ENCODE peak calls at places on chromosomes 3 and 15, in four cellular contexts. X, Q, D and V are unnamed samples.

GRCh38 chr15:100571592-100572167 is 30.3 kb downstream of the LINS1 start:
- DNase-seq in X (no peak), Q (no peak), D (no peak), V (no peak)

GRCh38 chr15:39304931-39305728 is 275.7 kb upstream of the THBS1 start:
- DNase-seq in D (no peak), X (no peak), Q (no peak), V (no peak)

GRCh38 chr3:16961621-16962205 is 77.0 kb downstream of the PLCL2 start:
- DNase-seq in Q (no peak), D (no peak), X (no peak), V (no peak)

GRCh38 chr3:121651684-121652083 is 9.0 kb downstream of the HCLS1 start:
- DNase-seq in D (no peak), X (no peak), Q (no peak), V (no peak)

GRCh38 chr3:19934098-19934566 is at the start of gene EFHB:
- DNase-seq in D (peak; percentile 62), Q (no peak), X (peak; percentile 47), V (peak; percentile 26)

GRCh38 chr3:169454060-169454317 is 209.5 kb downstream of the MECOM start:
- DNase-seq in D (no peak), Q (no peak), X (no peak), V (no peak)

GRCh38 chr3:138351151-138351550 is 2.8 kb downstream of the MRAS start:
- DNase-seq in D (no peak), X (no peak), Q (no peak), V (no peak)

GRCh38 chr3:152379415-152380042 is 110.8 kb downstream of the MBNL1 start:
- DNase-seq in Q (no peak), D (no peak), X (no peak), V (no peak)

GRCh38 chr3:43755511-43756200 is 64.9 kb downstream of the ABHD5 start:
- DNase-seq in D (no peak), Q (no peak), X (no peak), V (no peak)

GRCh38 chr3:53030864-53031445 is 14.9 kb downstream of the SFMBT1 start:
- DNase-seq in X (no peak), Q (peak; percentile 35), D (no peak), V (no peak)

GRCh38 chr15:66429117-66429516 is 42.4 kb downstream of the MAP2K1 start:
- DNase-seq in D (no peak), Q (no peak), X (no peak), V (no peak)

GRCh38 chr3:118171236-118171852 is 863.3 kb downstream of the IGSF11 start:
- DNase-seq in D (peak; percentile 31), X (no peak), Q (no peak), V (no peak)

GRCh38 chr15:99118801-99119546 is 14.1 kb downstream of the SYNM start:
- DNase-seq in Q (no peak), D (peak; percentile 69), X (no peak), V (peak; percentile 49)

GRCh38 chr3:170425491-170426239 is 7.0 kb downstream of the CLDN11 start:
- DNase-seq in X (no peak), D (no peak), Q (no peak), V (no peak)

GRCh38 chr3:123483146-123483545 is 34.3 kb upstream of the ADCY5 start:
- DNase-seq in X (no peak), D (no peak), Q (no peak), V (no peak)

GRCh38 chr3:138950006-138950644 is 3.1 kb downstream of the FOXL2NB start:
- DNase-seq in X (no peak), D (no peak), Q (no peak), V (no peak)

GRCh38 chr15:32840481-32841245 is 122.9 kb downstream of the GREM1 start:
- DNase-seq in Q (no peak), D (no peak), X (no peak), V (no peak)

GRCh38 chr15:65132841-65133549 is 613 bp downstream of the PDCD7 start:
- DNase-seq in D (peak; percentile 70), X (peak; percentile 75), Q (peak; percentile 2), V (peak; percentile 21)

GRCh38 chr3:151906751-151907150 is 33.3 kb downstream of the SUCNR1 start:
- DNase-seq in D (no peak), X (no peak), Q (no peak), V (no peak)

GRCh38 chr15:49627407-49627877 is 6.6 kb downstream of the DTWD1 start:
- DNase-seq in X (peak; percentile 2), D (no peak), Q (no peak), V (no peak)

GRCh38 chr3:57756528-57757401 is 656 bp downstream of the SLMAP start:
- DNase-seq in Q (peak; percentile 3), D (peak; percentile 73), X (peak; percentile 30), V (peak; percentile 35)

GRCh38 chr3:13856006-13856405 is 23.9 kb downstream of the WNT7A start:
- DNase-seq in Q (no peak), D (no peak), X (no peak), V (no peak)
- H3K27ac ChIP-seq in Q (no peak overlapping the region), D (no peak overlapping the region), X (no peak overlapping the region), V (no peak overlapping the region)

GRCh38 chr3:134357914-134358811 is 16.1 kb downstream of the AMOTL2 start:
- DNase-seq in Q (no peak), D (peak; percentile 57), X (no peak), V (no peak)
- H3K27ac ChIP-seq in Q (no peak overlapping the region), D (peak overlapping the region; percentile 88), X (peak overlapping the region; percentile 100), V (peak overlapping the region; percentile 100)

GRCh38 chr3:14773691-14774128 is 45.1 kb upstream of the FGD5 start:
- DNase-seq in X (no peak), Q (no peak), D (no peak), V (no peak)

GRCh38 chr3:14771593-14772497 is 46.9 kb upstream of the FGD5 start:
- DNase-seq in D (no peak), Q (no peak), X (no peak), V (no peak)

GRCh38 chr3:14774431-14774830 is 44.3 kb upstream of the FGD5 start:
- DNase-seq in X (no peak), D (no peak), Q (no peak), V (no peak)

GRCh38 chr3:14773281-14773680 is 45.5 kb upstream of the FGD5 start:
- DNase-seq in Q (no peak), X (no peak), D (no peak), V (no peak)

GRCh38 chr3:14772533-14773138 is 46.1 kb upstream of the FGD5 start:
- DNase-seq in X (no peak), Q (no peak), D (no peak), V (no peak)
- H3K27ac ChIP-seq in X (no peak overlapping the region), Q (no peak overlapping the region), D (no peak overlapping the region), V (no peak overlapping the region)

GRCh38 chr15:85408270-85408746 is 27.9 kb downstream of the AKAP13 start:
- DNase-seq in D (no peak), Q (no peak), X (no peak), V (no peak)

GRCh38 chr15:85406916-85407315 is 26.5 kb downstream of the AKAP13 start:
- DNase-seq in D (no peak), Q (no peak), X (no peak), V (no peak)

GRCh38 chr15:85404922-85405293 is 24.5 kb downstream of the AKAP13 start:
- DNase-seq in D (no peak), X (no peak), Q (no peak), V (no peak)

GRCh38 chr15:85405467-85405866 is 25.1 kb downstream of the AKAP13 start:
- DNase-seq in Q (no peak), X (no peak), D (no peak), V (no peak)

DNA sequence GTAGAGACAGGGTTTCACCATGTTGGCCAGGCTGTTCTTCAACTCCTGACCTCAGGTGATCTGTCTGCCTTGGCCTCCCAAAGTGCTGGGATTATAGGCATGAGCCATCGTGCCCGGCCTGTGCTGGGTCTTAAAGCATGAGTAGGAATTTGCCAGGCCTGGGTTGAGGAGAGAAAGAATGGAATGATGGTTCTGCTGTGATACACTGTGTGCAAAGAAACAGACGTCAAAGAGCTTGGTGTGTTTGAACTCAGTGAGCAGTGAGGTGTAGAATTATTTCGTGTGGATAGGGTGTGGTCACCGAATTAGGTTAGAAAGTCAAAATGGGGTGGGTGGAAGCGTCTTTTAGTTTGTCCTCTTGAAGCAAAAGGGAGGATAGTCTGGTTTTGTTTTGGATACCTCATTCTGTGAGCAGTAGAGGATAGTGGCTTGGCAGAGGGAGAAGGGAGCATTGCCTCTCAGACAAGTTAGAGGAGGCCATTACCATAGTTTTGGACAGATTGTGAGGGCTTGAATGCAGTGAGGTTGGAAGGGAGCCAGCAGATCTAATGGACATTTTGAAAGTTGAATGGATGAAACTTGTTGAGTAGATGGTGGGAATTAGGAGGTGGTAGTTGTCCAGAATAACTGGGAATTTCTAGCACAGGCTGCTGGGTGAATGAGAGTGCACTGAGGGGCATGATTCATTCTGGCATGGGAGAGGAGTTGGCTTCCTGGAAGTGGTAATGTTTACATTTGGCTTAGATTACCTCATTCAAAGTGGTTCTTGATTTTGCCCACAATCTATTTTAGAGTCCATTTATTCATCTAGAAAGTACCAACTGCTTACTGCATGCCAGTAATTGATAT is 27.2 kb downstream of the AKAP13 start:
- DNase-seq in X (peak; percentile 84), D (no peak), Q (peak; percentile 7), V (no peak)
- H3K27ac ChIP-seq in X (peak overlapping the region; percentile 52), D (no peak overlapping the region), Q (no peak overlapping the region), V (peak overlapping the region; percentile 48)

GRCh38 chr15:96657096-96657495 is 326.6 kb downstream of the NR2F2 start:
- DNase-seq in D (no peak), Q (no peak), X (no peak), V (no peak)
- H3K27ac ChIP-seq in D (no peak overlapping the region), Q (no peak overlapping the region), X (no peak overlapping the region), V (no peak overlapping the region)

GRCh38 chr3:61978460-61979419 is 394.6 kb downstream of the FEZF2 start:
- DNase-seq in D (no peak), X (no peak), Q (no peak), V (no peak)
- H3K27ac ChIP-seq in D (no peak overlapping the region), X (no peak overlapping the region), Q (no peak overlapping the region), V (no peak overlapping the region)